ENCODE peak calls at places on chromosomes 12 and 14, in eight cellular contexts. Q, I, W, J, C, V, N and F are unnamed samples.

GRCh38 chr12:56224954-56225353 is 812 bp downstream of the NABP2 start:
- DNase-seq in Q (no peak), I (no peak), W (no peak), J (no peak), C (no peak), V (no peak), N (no peak), F (no peak)

GRCh38 chr14:53528114-53528513 is 375.0 kb upstream of the DDHD1 start:
- DNase-seq in Q (no peak), I (no peak), W (no peak), J (no peak), C (no peak), V (no peak), N (no peak), F (no peak)

GRCh38 chr14:32332415-32333116 is 3.5 kb downstream of the AKAP6 start:
- DNase-seq in Q (no peak), I (no peak), W (no peak), J (no peak), C (no peak), V (no peak), N (no peak), F (no peak)

GRCh38 chr12:46436741-46437140 is 64.2 kb upstream of the SLC38A2 start:
- DNase-seq in Q (no peak), I (no peak), W (no peak), J (no peak), C (no peak), V (no peak), N (no peak), F (no peak)

GRCh38 chr12:131709226-131709625 is 1.7 kb upstream of the SFSWAP start:
- DNase-seq in Q (no peak), I (no peak), W (no peak), J (no peak), C (no peak), V (no peak), N (no peak), F (peak)

GRCh38 chr12:96500686-96501085 is 11.3 kb downstream of the CFAP54 start:
- DNase-seq in Q (no peak), I (peak), W (no peak), J (no peak), C (no peak), V (no peak), N (no peak), F (no peak)

GRCh38 chr12:62270384-62270783 is 10.2 kb downstream of the USP15 start:
- DNase-seq in Q (no peak), I (no peak), W (no peak), J (no peak), C (no peak), V (no peak), N (no peak), F (no peak)

GRCh38 chr12:123532808-123533649 is 490 bp downstream of the RILPL1 start:
- DNase-seq in Q (no peak), I (peak), W (peak), J (no peak), C (no peak), V (peak), N (no peak), F (no peak)

GRCh38 chr12:113130457-113131135 is 5.0 kb downstream of the RASAL1 start:
- DNase-seq in Q (no peak), I (peak), W (peak), J (no peak), C (no peak), V (peak), N (no peak), F (no peak)

GRCh38 chr14:56199095-56199975 is 81.1 kb downstream of the PELI2 start:
- DNase-seq in Q (no peak), I (no peak), W (no peak), J (no peak), C (no peak), V (peak), N (no peak), F (peak)

GRCh38 chr14:64340560-64341196 is 46.5 kb upstream of the ESR2 start:
- DNase-seq in Q (no peak), I (no peak), W (no peak), J (no peak), C (no peak), V (no peak), N (no peak), F (no peak)

GRCh38 chr14:105146181-105146975 is 22.2 kb downstream of the JAG2 start:
- DNase-seq in Q (no peak), I (no peak), W (no peak), J (no peak), C (no peak), V (no peak), N (no peak), F (no peak)

GRCh38 chr12:119363490-119363889 is 29.0 kb downstream of the CCDC60 start:
- DNase-seq in Q (no peak), I (no peak), W (no peak), J (no peak), C (no peak), V (no peak), N (no peak), F (no peak)

GRCh38 chr14:81582420-81582819 is 48.8 kb upstream of the SEL1L start:
- DNase-seq in Q (no peak), I (no peak), W (no peak), J (no peak), C (no peak), V (no peak), N (no peak), F (no peak)

GRCh38 chr14:49612671-49613070 is 7.8 kb downstream of the RPL36AL start:
- DNase-seq in Q (no peak), I (no peak), W (no peak), J (no peak), C (no peak), V (no peak), N (no peak), F (no peak)

GRCh38 chr12:25855716-25856115 is 102.8 kb upstream of the RASSF8 start:
- DNase-seq in Q (no peak), I (no peak), W (no peak), J (no peak), C (no peak), V (no peak), N (no peak), F (no peak)

GRCh38 chr14:58171090-58171489 is 19.1 kb upstream of the ARMH4 start:
- DNase-seq in Q (peak), I (peak), W (peak), J (no peak), C (no peak), V (peak), N (peak), F (peak)